ENCODE peak calls at places on chromosome 10, in five cellular contexts. One of them, this sample, is unnamed.

GRCh38 chr10:89389254-89389653 is 3.2 kb upstream of the IFIT1 start:
- DNase-seq in cardiac fibroblast: peak; percentile 51
- DNase-seq in H1: no peak
- DNase-seq in adrenal gland: no peak
- DNase-seq in tibial nerve: no peak
- DNase-seq in this sample: no peak

GRCh38 chr10:53403688-53404087 is 631.1 kb upstream of the MBL2 start:
- DNase-seq in adrenal gland: peak; percentile 15
- DNase-seq in tibial nerve: peak; percentile 7
- DNase-seq in cardiac fibroblast: no peak
- DNase-seq in H1: no peak
- DNase-seq in this sample: no peak

GRCh38 chr10:133013478-133013877 is 71.1 kb upstream of the CFAP46 start:
- DNase-seq in tibial nerve: no peak
- DNase-seq in H1: no peak
- DNase-seq in adrenal gland: no peak
- DNase-seq in cardiac fibroblast: no peak
- DNase-seq in this sample: peak; percentile 89

GRCh38 chr10:116728526-116729096 is 13.8 kb downstream of the HSPA12A start:
- DNase-seq in cardiac fibroblast: peak; percentile 32
- DNase-seq in tibial nerve: no peak
- DNase-seq in adrenal gland: no peak
- DNase-seq in H1: no peak
- DNase-seq in this sample: no peak

GRCh38 chr10:49689882-49690510 is 10.5 kb downstream of the C10orf53 start:
- DNase-seq in adrenal gland: no peak
- DNase-seq in cardiac fibroblast: no peak
- DNase-seq in tibial nerve: no peak
- DNase-seq in H1: peak; percentile 62
- DNase-seq in this sample: no peak

GRCh38 chr10:122564980-122565379 is 4.4 kb downstream of the DMBT1 start:
- DNase-seq in H1: no peak
- DNase-seq in adrenal gland: no peak
- DNase-seq in tibial nerve: no peak
- DNase-seq in cardiac fibroblast: no peak
- DNase-seq in this sample: no peak

GRCh38 chr10:25177093-25177753 is 2.4 kb downstream of the GPR158 start:
- DNase-seq in tibial nerve: no peak
- DNase-seq in H1: no peak
- DNase-seq in adrenal gland: no peak
- DNase-seq in cardiac fibroblast: no peak
- DNase-seq in this sample: no peak

GRCh38 chr10:1962025-1962424 is 224.7 kb upstream of the ADARB2 start:
- DNase-seq in tibial nerve: no peak
- DNase-seq in cardiac fibroblast: no peak
- DNase-seq in H1: no peak
- DNase-seq in adrenal gland: no peak
- DNase-seq in this sample: no peak

GRCh38 chr10:102777696-102778530 is 34.2 kb downstream of the WBP1L start:
- DNase-seq in cardiac fibroblast: no peak
- DNase-seq in tibial nerve: no peak
- DNase-seq in adrenal gland: no peak
- DNase-seq in H1: no peak
- DNase-seq in this sample: no peak

GRCh38 chr10:78053201-78053868 is 19.7 kb downstream of the RPS24 start:
- DNase-seq in H1: no peak
- DNase-seq in cardiac fibroblast: peak; percentile 80
- DNase-seq in tibial nerve: no peak
- DNase-seq in adrenal gland: no peak
- DNase-seq in this sample: no peak

GRCh38 chr10:78255796-78256638 is 222.4 kb downstream of the RPS24 start:
- DNase-seq in H1: no peak
- DNase-seq in cardiac fibroblast: peak; percentile 99
- DNase-seq in adrenal gland: peak; percentile 91
- DNase-seq in tibial nerve: peak; percentile 32
- DNase-seq in this sample: peak; percentile 91

GRCh38 chr10:14379556-14380330 is 49.0 kb upstream of the FRMD4A start:
- DNase-seq in H1: no peak
- DNase-seq in tibial nerve: no peak
- DNase-seq in adrenal gland: no peak
- DNase-seq in cardiac fibroblast: no peak
- DNase-seq in this sample: no peak

GRCh38 chr10:84291389-84291788 is 37.0 kb upstream of the CCSER2 start:
- DNase-seq in tibial nerve: no peak
- DNase-seq in adrenal gland: peak; percentile 13
- DNase-seq in H1: no peak
- DNase-seq in cardiac fibroblast: peak; percentile 68
- DNase-seq in this sample: no peak

GRCh38 chr10:81724431-81724830 is 150.6 kb upstream of the NRG3 start:
- DNase-seq in adrenal gland: no peak
- DNase-seq in cardiac fibroblast: no peak
- DNase-seq in tibial nerve: no peak
- DNase-seq in H1: no peak
- DNase-seq in this sample: no peak

GRCh38 chr10:93894516-93895378 is 969 bp downstream of the SLC35G1 start:
- DNase-seq in H1: no peak
- DNase-seq in tibial nerve: no peak
- DNase-seq in cardiac fibroblast: peak; percentile 19
- DNase-seq in adrenal gland: no peak
- DNase-seq in this sample: no peak

GRCh38 chr10:132630666-132631347 is 93.2 kb downstream of the INPP5A start:
- DNase-seq in H1: no peak
- DNase-seq in adrenal gland: peak; percentile 84
- DNase-seq in cardiac fibroblast: peak; percentile 36
- DNase-seq in tibial nerve: peak; percentile 65
- DNase-seq in this sample: peak; percentile 33

GRCh38 chr10:103617362-103618026 is 124.0 kb downstream of the NEURL1 start:
- DNase-seq in cardiac fibroblast: no peak
- DNase-seq in H1: no peak
- DNase-seq in adrenal gland: no peak
- DNase-seq in tibial nerve: no peak
- DNase-seq in this sample: no peak

GRCh38 chr10:16761300-16761699 is 55.9 kb downstream of the RSU1 start:
- DNase-seq in tibial nerve: no peak
- DNase-seq in H1: no peak
- DNase-seq in cardiac fibroblast: no peak
- DNase-seq in adrenal gland: no peak
- DNase-seq in this sample: no peak

GRCh38 chr10:62795750-62796149 is 8.8 kb upstream of the ADO start:
- DNase-seq in adrenal gland: no peak
- DNase-seq in H1: no peak
- DNase-seq in tibial nerve: no peak
- DNase-seq in cardiac fibroblast: no peak
- DNase-seq in this sample: no peak

GRCh38 chr10:55485827-55486226 is 684.8 kb upstream of the PCDH15 start:
- DNase-seq in tibial nerve: no peak
- DNase-seq in adrenal gland: no peak
- DNase-seq in H1: no peak
- DNase-seq in cardiac fibroblast: no peak
- DNase-seq in this sample: no peak

DNA sequence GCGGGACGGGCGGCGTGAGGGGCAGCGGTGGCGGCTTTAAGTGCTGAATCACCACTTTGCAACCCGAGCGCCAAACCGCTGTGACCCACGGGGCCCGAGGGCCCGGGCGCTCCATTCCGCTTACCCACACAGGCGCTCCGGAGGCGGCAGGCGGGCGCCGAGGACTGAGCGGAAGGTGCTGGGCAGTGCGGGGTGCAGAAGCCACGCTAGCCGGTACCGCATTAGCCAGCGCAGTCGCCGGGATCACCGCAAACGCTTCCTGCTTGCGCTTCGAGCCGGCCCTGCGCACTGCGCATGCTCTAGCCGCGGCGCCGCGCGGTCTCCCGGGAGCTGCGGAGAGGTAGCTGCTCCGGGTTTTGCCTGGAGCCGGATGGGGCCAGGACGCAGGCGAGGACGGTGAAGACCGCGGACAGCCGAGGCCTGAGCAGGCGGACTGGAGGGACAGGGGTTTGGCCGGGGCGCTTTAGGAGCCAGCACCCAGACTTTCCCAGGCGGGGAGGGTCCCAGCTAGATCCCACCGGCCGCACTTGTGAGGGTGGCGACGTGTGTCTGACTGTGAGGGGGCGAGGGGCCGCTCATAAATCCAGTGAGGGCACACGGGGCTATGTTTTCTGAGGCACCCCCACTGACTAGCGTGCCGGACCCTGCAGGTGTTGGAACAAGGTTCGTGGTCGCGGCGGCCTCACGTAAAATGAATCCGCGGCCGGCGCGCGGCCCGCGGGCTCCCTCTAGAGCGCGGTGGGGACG is at the start of gene IDE:
- DNase-seq in adrenal gland: peak; percentile 89
- DNase-seq in tibial nerve: peak; percentile 72
- DNase-seq in H1: peak; percentile 94
- DNase-seq in cardiac fibroblast: peak; percentile 91
- DNase-seq in this sample: peak; percentile 82
- TF ChIP-seq CTCF in adrenal gland: peak; percentile 78
- TF ChIP-seq CTCF in tibial nerve: peak; percentile 88
- TF ChIP-seq CTCF in H1: peak; percentile 73
- TF ChIP-seq CTCF in cardiac fibroblast: peak; percentile 86
- TF ChIP-seq CTCF in this sample: no peak

DNA sequence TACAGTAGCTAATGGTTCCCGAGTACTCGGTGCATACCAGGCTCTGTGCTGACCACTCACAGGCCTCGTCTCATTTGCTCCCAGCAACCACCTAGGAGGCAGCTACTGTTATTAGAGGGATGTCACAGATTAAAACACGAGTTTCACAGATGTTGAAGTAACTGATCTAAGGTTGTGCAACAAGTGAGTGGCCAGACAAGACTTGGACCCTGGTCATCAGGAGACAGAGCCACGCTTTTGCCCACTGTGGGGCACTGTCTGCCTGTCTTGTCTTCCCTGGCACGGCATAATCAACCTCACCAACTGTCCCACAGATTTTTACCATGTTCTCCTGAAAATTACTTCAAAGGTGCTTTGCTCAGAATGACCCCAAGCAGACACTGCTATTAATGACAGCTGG is 111.6 kb upstream of the HABP2 start:
- DNase-seq in H1: no peak
- DNase-seq in adrenal gland: no peak
- DNase-seq in tibial nerve: no peak
- DNase-seq in cardiac fibroblast: no peak
- DNase-seq in this sample: no peak
- TF ChIP-seq CTCF in H1: peak; percentile 37
- TF ChIP-seq CTCF in adrenal gland: no peak
- TF ChIP-seq CTCF in tibial nerve: no peak
- TF ChIP-seq CTCF in cardiac fibroblast: no peak
- TF ChIP-seq CTCF in this sample: no peak

DNA sequence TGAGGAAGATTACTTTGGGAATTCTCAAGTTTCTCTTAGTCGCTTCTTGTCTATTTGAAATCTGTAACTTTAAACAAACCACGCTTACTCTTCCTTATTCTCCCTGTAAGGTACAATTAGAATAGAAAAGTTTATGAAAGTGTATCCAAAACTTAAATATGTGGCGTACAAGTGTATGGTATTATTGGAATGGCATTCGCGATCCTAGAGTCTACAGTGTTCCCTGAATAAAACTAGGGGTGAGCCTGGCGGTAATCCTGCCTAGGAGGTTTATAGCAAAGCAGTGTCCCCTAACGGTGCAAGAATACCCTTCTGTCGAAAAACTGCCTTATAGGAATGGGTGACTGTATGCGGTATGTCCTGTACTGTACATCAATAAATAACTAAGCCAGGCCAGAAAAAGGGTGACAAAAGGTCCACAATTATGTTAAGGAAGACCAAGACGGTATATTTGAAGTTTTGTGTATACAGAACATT is 1.2 kb downstream of the TASOR2 start:
- DNase-seq in tibial nerve: no peak
- DNase-seq in H1: no peak
- DNase-seq in adrenal gland: no peak
- DNase-seq in cardiac fibroblast: peak; percentile 29
- DNase-seq in this sample: no peak
- TF ChIP-seq CTCF in tibial nerve: no peak
- TF ChIP-seq CTCF in H1: no peak
- TF ChIP-seq CTCF in adrenal gland: no peak
- TF ChIP-seq CTCF in cardiac fibroblast: no peak
- TF ChIP-seq CTCF in this sample: peak; percentile 10

GRCh38 chr10:66604195-66604594 is 321.6 kb upstream of the LRRTM3 start:
- DNase-seq in tibial nerve: no peak
- DNase-seq in adrenal gland: no peak
- DNase-seq in cardiac fibroblast: no peak
- DNase-seq in H1: peak; percentile 37
- DNase-seq in this sample: no peak
- TF ChIP-seq CTCF in tibial nerve: no peak
- TF ChIP-seq CTCF in adrenal gland: no peak
- TF ChIP-seq CTCF in cardiac fibroblast: peak; percentile 1
- TF ChIP-seq CTCF in H1: peak; percentile 30
- TF ChIP-seq CTCF in this sample: no peak

GRCh38 chr10:101444499-101444898 is 90.5 kb downstream of the BTRC start:
- DNase-seq in H1: no peak
- DNase-seq in cardiac fibroblast: no peak
- DNase-seq in adrenal gland: no peak
- DNase-seq in tibial nerve: no peak
- DNase-seq in this sample: no peak

GRCh38 chr10:101438881-101439391 is 85.0 kb downstream of the BTRC start:
- DNase-seq in cardiac fibroblast: no peak
- DNase-seq in H1: no peak
- DNase-seq in adrenal gland: no peak
- DNase-seq in tibial nerve: no peak
- DNase-seq in this sample: no peak

GRCh38 chr10:101444058-101444457 is 90.1 kb downstream of the BTRC start:
- DNase-seq in adrenal gland: no peak
- DNase-seq in cardiac fibroblast: peak; percentile 45
- DNase-seq in H1: no peak
- DNase-seq in tibial nerve: no peak
- DNase-seq in this sample: no peak

GRCh38 chr10:101441539-101442455 is 87.8 kb downstream of the BTRC start:
- DNase-seq in cardiac fibroblast: peak; percentile 84
- DNase-seq in tibial nerve: peak; percentile 16
- DNase-seq in adrenal gland: peak; percentile 19
- DNase-seq in H1: no peak
- DNase-seq in this sample: no peak

DNA sequence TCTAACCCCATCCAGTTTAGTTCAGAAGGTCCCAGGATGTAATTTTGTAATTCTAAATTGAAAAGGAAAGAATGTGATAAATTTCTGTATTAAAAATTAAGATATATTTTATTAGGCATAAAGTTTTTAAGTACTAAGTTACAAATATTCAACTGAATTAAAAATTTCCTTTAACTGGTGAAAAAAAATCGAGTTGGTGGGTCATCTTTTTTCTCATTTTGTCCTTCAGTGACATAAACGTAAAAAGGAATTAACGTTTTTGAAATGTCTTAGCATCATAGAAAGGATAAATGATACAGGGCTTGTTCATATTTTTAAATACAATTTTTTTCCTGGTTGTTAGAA is 88.5 kb downstream of the BTRC start:
- DNase-seq in tibial nerve: no peak
- DNase-seq in cardiac fibroblast: no peak
- DNase-seq in adrenal gland: no peak
- DNase-seq in H1: no peak
- DNase-seq in this sample: no peak
- TF ChIP-seq CTCF in tibial nerve: no peak
- TF ChIP-seq CTCF in cardiac fibroblast: no peak
- TF ChIP-seq CTCF in adrenal gland: no peak
- TF ChIP-seq CTCF in H1: no peak
- TF ChIP-seq CTCF in this sample: no peak

GRCh38 chr10:22301193-22301592 is 15.0 kb upstream of the COMMD3 start:
- DNase-seq in tibial nerve: no peak
- DNase-seq in H1: no peak
- DNase-seq in cardiac fibroblast: no peak
- DNase-seq in adrenal gland: no peak
- DNase-seq in this sample: no peak
- TF ChIP-seq CTCF in tibial nerve: no peak
- TF ChIP-seq CTCF in H1: peak; percentile 16
- TF ChIP-seq CTCF in cardiac fibroblast: no peak
- TF ChIP-seq CTCF in adrenal gland: no peak
- TF ChIP-seq CTCF in this sample: no peak

This sample was measured in CD14-positive monocyte.